ENCODE peak calls at places on chromosomes 13 and 19, in four cellular contexts. D, N, K and C are unnamed samples. For H3K27me3 and H3K4me1, the result is how much of the 10 kb centered on the place peaks cover.

GRCh38 chr13:20441879-20442278 is 83.8 kb downstream of the CRYL1 start:
- DNase-seq in D (no peak), N (no peak), K (peak), C (peak)

GRCh38 chr19:34253711-34254551 is 423 bp upstream of the GARRE1 start:
- DNase-seq in D (peak), N (peak), K (peak), C (no peak)

GRCh38 chr13:92365904-92366303 is 860.7 kb upstream of the GPC6 start:
- DNase-seq in D (no peak), N (no peak), K (no peak), C (no peak)

GRCh38 chr19:1853295-1854031 is 5.2 kb upstream of the REXO1 start:
- DNase-seq in D (peak), N (peak), K (no peak), C (no peak)

GRCh38 chr19:49335784-49336481 is 727 bp downstream of the CD37 start:
- DNase-seq in D (no peak), N (no peak), K (no peak), C (no peak)

GRCh38 chr19:2027361-2027760 is 11.8 kb upstream of the BTBD2 start:
- DNase-seq in D (peak), N (peak), K (no peak), C (peak)

GRCh38 chr19:18713550-18714117 is 30.2 kb downstream of the CRTC1 start:
- DNase-seq in D (no peak), N (no peak), K (no peak), C (no peak)

GRCh38 chr19:50332264-50333038 is 3.3 kb upstream of the KCNC3 start:
- DNase-seq in D (peak), N (peak), K (no peak), C (no peak)

GRCh38 chr13:78750735-78751134 is 91.8 kb upstream of the OBI1 start:
- DNase-seq in D (no peak), N (no peak), K (no peak), C (no peak)

GRCh38 chr19:38467541-38468525 is 34.3 kb downstream of the RYR1 start:
- DNase-seq in D (no peak), N (no peak), K (no peak), C (no peak)

GRCh38 chr19:11674067-11674492 is 64.7 kb downstream of the ZNF823 start:
- DNase-seq in D (no peak), N (no peak), K (no peak), C (no peak)

GRCh38 chr13:91193358-91193757 is 154.1 kb upstream of the MIR17HG start:
- DNase-seq in D (no peak), N (no peak), K (no peak), C (no peak)

GRCh38 chr19:56423985-56424353 is 19.8 kb downstream of the ZNF583 start:
- DNase-seq in D (no peak), N (no peak), K (no peak), C (no peak)

GRCh38 chr19:3665681-3666544 is 34.4 kb downstream of the PIP5K1C start:
- DNase-seq in D (peak), N (peak), K (peak), C (no peak)

GRCh38 chr19:1027020-1027952 is 878 bp downstream of the CNN2 start:
- DNase-seq in D (peak), N (no peak), K (peak), C (no peak)

GRCh38 chr19:10562609-10563008 is 3.2 kb downstream of the KRI1 start:
- DNase-seq in D (no peak), N (no peak), K (no peak), C (no peak)

GRCh38 chr19:33161201-33161600 is 29.3 kb downstream of the WDR88 start:
- DNase-seq in D (peak), N (no peak), K (no peak), C (no peak)

GRCh38 chr19:33245948-33246728 is 20.5 kb upstream of the SLC7A10 start:
- DNase-seq in D (peak), N (peak), K (no peak), C (no peak)

GRCh38 chr13:107937841-107938240 is 277.5 kb downstream of the LIG4 start:
- DNase-seq in D (no peak), N (no peak), K (no peak), C (no peak)

GRCh38 chr13:50122465-50122864 is 107.2 kb downstream of the KCNRG start:
- DNase-seq in D (no peak), N (no peak), K (no peak), C (no peak)

GRCh38 chr19:47765522-47766358 is 12.8 kb upstream of the SELENOW start:
- DNase-seq in D (peak), N (peak), K (no peak), C (no peak)

GRCh38 chr13:69857188-69857821 is 250.3 kb upstream of the ATXN8OS start:
- DNase-seq in D (no peak), N (no peak), K (peak), C (peak)

GRCh38 chr19:30073152-30074000 is 131.3 kb downstream of the URI1 start:
- DNase-seq in D (peak), N (no peak), K (no peak), C (no peak)

GRCh38 chr19:4742717-4743646 is 19.3 kb upstream of the DPP9 start:
- DNase-seq in D (no peak), N (no peak), K (no peak), C (no peak)

GRCh38 chr13:51801631-51802099 is 2.3 kb downstream of the DHRS12 start:
- DNase-seq in D (peak), N (peak), K (peak), C (no peak)

GRCh38 chr19:48915757-48916156 is 15.6 kb downstream of the NUCB1 start:
- DNase-seq in D (no peak), N (no peak), K (no peak), C (no peak)

GRCh38 chr13:38213307-38213706 is 136.3 kb upstream of the UFM1 start:
- DNase-seq in D (no peak), N (no peak), K (no peak), C (peak)

GRCh38 chr13:21735621-21736401 is 64.9 kb downstream of the FGF9 start:
- DNase-seq in D (no peak), N (no peak), K (no peak), C (no peak)

GRCh38 chr19:14113762-14114414 is 3.7 kb downstream of the PRKACA start:
- DNase-seq in D (peak), N (peak), K (no peak), C (no peak)

GRCh38 chr13:72218966-72219365 is 352.0 kb upstream of the DACH1 start:
- DNase-seq in D (no peak), N (no peak), K (no peak), C (no peak)

GRCh38 chr19:2983351-2984195 is 6.2 kb downstream of the TLE6 start:
- DNase-seq in D (peak), N (peak), K (no peak), C (peak)

GRCh38 chr19:13010038-13010991 is 15.0 kb downstream of the NFIX start:
- DNase-seq in D (peak), N (no peak), K (no peak), C (no peak)

GRCh38 chr19:46408611-46409039 is 4.7 kb downstream of the CCDC8 start:
- DNase-seq in D (peak), N (peak), K (no peak), C (no peak)

GRCh38 chr13:83325454-83325853 is 556.8 kb downstream of the SLITRK1 start:
- DNase-seq in D (no peak), N (no peak), K (no peak), C (peak)

GRCh38 chr13:78487707-78488106 is 115.6 kb downstream of the POU4F1 start:
- DNase-seq in D (no peak), N (no peak), K (no peak), C (no peak)

GRCh38 chr13:106534844-106535551 is 464 bp downstream of the EFNB2 start:
- DNase-seq in D (peak), N (peak), K (no peak), C (peak)

GRCh38 chr13:113205428-113205931 is 3.0 kb downstream of the PCID2 start:
- DNase-seq in D (no peak), N (no peak), K (no peak), C (peak)

DNA sequence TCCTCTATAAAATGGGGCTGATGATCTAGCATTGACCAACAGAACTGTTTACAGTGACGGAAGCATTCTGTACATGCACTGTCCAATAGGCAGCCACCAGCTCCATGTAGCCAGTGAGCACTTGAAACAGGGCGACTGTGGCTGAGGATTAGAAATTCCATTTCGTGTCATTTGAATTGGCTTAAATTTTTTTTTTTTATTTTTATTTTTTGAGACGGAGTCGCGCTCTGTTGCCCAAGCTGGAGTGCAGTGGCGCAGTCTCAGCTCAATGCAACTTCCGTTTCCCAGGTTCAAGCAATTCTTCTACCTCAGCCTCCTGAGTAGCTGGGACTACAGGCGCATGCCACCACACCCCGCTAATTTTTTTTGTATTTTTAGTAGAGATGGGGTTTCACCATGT is 3.0 kb downstream of the PRKCG start:
- DNase-seq in D (peak), N (no peak), K (no peak), C (no peak)
- H3K27me3 ChIP-seq in D (under half), N (under half), K (under half), C (under half)

DNA sequence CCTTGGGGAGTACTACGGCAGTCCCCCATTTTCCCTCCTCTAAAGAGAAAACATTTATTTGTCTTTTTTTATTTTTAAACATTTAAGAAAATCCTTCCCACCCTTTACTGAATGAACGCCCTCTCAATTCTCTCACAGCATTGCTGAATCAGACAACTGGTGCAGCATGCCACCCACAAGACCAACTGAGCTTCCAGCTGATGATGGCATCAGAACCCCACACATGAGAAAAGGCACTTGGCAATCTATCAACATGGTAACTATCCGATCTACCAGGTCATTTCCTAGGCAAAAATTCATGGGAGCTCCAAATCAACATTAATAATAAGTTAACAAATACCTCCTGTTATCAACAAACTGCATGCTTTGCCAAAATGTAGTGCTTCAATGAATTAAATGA is 43.2 kb downstream of the LHFPL6 start:
- DNase-seq in D (no peak), N (no peak), K (no peak), C (no peak)
- H3K4me1 ChIP-seq in D (under half), N (under half), K (under half), C (under half)

GRCh38 chr13:60139272-60139671 is 24.5 kb downstream of the DIAPH3 start:
- DNase-seq in D (no peak), N (no peak), K (no peak), C (peak)

GRCh38 chr13:60137911-60138570 is 25.7 kb downstream of the DIAPH3 start:
- DNase-seq in D (no peak), N (no peak), K (no peak), C (no peak)

GRCh38 chr13:60138674-60139073 is 25.1 kb downstream of the DIAPH3 start:
- DNase-seq in D (no peak), N (no peak), K (no peak), C (no peak)

GRCh38 chr13:60134376-60134775 is 29.4 kb downstream of the DIAPH3 start:
- DNase-seq in D (no peak), N (no peak), K (no peak), C (no peak)

GRCh38 chr13:60135344-60135743 is 28.4 kb downstream of the DIAPH3 start:
- DNase-seq in D (no peak), N (no peak), K (no peak), C (no peak)
- H3K27ac ChIP-seq in D (no peak), N (no peak), K (no peak), C (no peak)

GRCh38 chr13:27926644-27927434 is 7.0 kb downstream of the PDX1 start:
- DNase-seq in D (no peak), N (no peak), K (peak), C (no peak)

GRCh38 chr13:27928353-27928804 is 8.6 kb downstream of the PDX1 start:
- DNase-seq in D (no peak), N (no peak), K (no peak), C (no peak)

GRCh38 chr13:27928805-27929753 is 9.3 kb downstream of the PDX1 start:
- DNase-seq in D (no peak), N (no peak), K (no peak), C (no peak)

GRCh38 chr13:27927444-27928352 is 7.9 kb downstream of the PDX1 start:
- DNase-seq in D (no peak), N (no peak), K (peak), C (no peak)

DNA sequence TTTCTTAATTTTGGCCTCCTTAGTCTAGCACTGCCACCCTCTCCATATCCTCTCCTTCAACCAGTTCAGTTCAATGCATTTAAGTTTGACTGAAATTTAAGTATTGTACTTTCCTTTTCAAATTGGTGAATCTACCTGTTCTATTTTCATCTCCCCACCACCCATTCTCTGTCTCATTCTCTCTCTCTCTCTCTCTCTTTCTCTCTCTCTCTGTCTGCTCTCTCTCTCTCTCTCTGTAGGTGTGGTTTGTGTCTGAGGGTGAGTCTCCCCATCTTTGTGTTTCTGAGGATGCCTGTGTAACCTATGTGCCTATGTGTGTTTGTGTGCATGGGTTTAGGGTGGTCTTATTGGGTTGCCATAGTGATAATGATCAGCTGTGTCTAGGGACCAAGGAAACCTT is 10.1 kb downstream of the PDX1 start:
- DNase-seq in D (no peak), N (no peak), K (no peak), C (no peak)
- H3K27me3 ChIP-seq in D (half or more), N (half or more), K (half or more), C (half or more)